ENCODE peak calls at places on chromosomes 3 and 15, in seven cellular contexts. A, J, U, F, W, R and Z are unnamed samples.

GRCh38 chr15:80999623-81000036 is 1.1 kb upstream of the TLNRD1 start:
- DNase-seq in F (no peak), A (peak; percentile 85), J (no peak), U (no peak), R (no peak), W (no peak), Z (no peak)

GRCh38 chr15:61518191-61518950 is 289.3 kb upstream of the RORA start:
- DNase-seq in F (no peak), R (no peak), W (no peak), A (no peak), U (no peak), J (no peak), Z (no peak)

GRCh38 chr15:80457896-80458295 is 53.7 kb downstream of the ARNT2 start:
- DNase-seq in R (no peak), J (no peak), A (no peak), U (no peak), W (no peak), F (no peak), Z (no peak)

GRCh38 chr15:81235276-81235675 is 38.6 kb downstream of the IL16 start:
- DNase-seq in R (no peak), F (no peak), U (no peak), J (no peak), W (no peak), A (no peak), Z (no peak)

GRCh38 chr3:152185287-152185686 is 83.4 kb upstream of the MBNL1 start:
- DNase-seq in U (no peak), J (no peak), W (no peak), F (no peak), A (no peak), R (no peak), Z (no peak)

GRCh38 chr3:57758686-57759085 is 2.6 kb downstream of the SLMAP start:
- DNase-seq in A (no peak), F (no peak), W (no peak), U (no peak), R (no peak), J (no peak), Z (no peak)

GRCh38 chr15:87681054-87681453 is 575.5 kb downstream of the NTRK3 start:
- DNase-seq in J (no peak), A (no peak), F (no peak), W (no peak), R (no peak), U (no peak), Z (no peak)

GRCh38 chr3:101850327-101851048 is 1.2 kb downstream of the NFKBIZ start:
- DNase-seq in A (no peak), U (no peak), J (no peak), W (no peak), F (peak; percentile 23), R (no peak), Z (no peak)

GRCh38 chr3:144429719-144430121 is 458.1 kb downstream of the DIPK2A start:
- DNase-seq in U (no peak), R (no peak), A (no peak), F (no peak), W (no peak), J (no peak), Z (no peak)
- TF ChIP-seq EP300 in U (no peak), R (no peak), A (no peak), F (no peak), W (no peak), J (no peak), Z (no peak)

DNA sequence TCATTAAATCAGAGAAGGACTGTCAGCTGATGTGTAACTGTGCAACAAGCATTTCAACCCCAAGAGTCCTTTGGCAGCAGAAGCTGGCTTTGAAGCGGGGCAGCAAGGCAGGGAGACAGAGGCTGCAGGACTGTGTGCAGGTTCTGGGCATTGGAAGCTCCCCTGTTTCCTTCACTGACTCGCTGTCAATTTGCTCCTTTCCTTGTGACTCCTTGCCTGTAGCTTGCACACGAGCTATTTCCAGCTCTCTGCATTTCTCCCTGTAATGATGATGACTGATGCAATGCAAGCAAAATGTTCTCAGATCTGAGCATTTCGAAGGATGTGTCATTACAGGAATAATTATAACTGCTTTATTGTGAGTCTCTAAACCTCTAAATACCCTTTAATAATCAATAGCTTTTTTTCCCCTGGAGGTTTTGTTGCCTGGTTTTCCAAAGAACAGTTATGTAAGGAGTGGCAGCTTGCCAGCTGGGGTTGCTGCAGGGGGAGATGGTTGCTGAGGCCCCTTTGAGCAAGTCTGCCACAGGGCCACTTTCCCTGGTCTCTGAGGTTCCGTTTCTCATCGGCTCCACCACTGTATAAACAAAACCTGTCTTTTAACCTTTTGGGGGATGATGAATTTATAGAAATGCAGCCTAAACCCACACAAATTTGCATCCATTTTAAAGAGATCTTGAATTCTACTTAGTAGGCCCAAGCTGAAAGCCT is 2.9 kb downstream of the APOD start:
- DNase-seq in F (no peak), J (no peak), A (no peak), U (no peak), R (peak; percentile 45), W (no peak), Z (no peak)
- H3K4me3 ChIP-seq in F (no peak overlapping the region), J (peak overlapping the region; percentile 24), A (no peak overlapping the region), U (no peak overlapping the region), R (no peak overlapping the region), W (no peak overlapping the region), Z (peak overlapping the region; percentile 27)

DNA sequence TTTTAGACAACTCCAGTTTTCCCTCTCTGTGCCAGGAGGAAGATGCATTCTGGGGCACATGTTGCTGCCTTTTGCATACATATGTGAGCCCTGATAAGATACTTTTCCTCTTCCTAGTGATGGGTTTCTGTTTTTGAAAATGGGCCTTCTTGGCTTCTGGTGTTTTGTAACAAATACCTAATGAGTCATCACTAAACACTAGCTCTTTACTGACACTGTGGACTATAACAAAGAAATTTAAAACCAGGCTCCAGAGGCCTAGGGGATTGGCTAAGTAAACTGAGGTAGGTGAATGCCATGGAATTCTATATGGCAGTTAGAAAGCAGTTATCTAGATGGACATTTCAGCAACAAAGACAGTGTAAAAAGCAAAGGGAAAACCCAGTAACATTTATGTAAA is 93.4 kb upstream of the NR2E3 start:
- DNase-seq in A (no peak), F (no peak), W (no peak), U (no peak), R (no peak), J (no peak), Z (no peak)
- H3K27me3 ChIP-seq in A (no peaks in the 10 kb centered on the region), F (no peaks in the 10 kb centered on the region), W (no peaks in the 10 kb centered on the region), U (no peaks in the 10 kb centered on the region), R (no peaks in the 10 kb centered on the region), J (no peaks in the 10 kb centered on the region), Z (no peaks in the 10 kb centered on the region)

DNA sequence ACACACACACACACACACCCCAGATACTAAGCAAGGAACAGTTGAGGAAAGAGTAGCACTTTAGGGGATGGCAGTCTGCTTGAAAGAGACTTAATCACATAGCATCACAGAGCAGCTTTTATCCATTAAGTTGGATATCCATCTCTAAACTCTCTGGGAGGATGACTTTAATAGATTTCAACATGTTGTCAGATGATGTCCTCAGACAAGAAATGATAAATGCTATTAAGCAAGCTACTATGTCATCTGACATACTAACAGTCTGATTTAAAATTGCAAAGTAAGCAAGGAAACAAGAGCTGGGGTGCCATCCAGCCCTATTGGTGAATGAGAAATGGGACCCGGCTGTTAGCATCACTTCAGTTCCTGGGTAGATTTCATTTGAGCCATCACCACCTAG is 136.9 kb downstream of the PLCL2 start:
- DNase-seq in W (no peak), A (no peak), J (no peak), R (no peak), U (no peak), F (peak; percentile 2), Z (no peak)
- TF ChIP-seq EP300 in W (no peak), A (no peak), J (no peak), R (no peak), U (no peak), F (no peak), Z (no peak)

GRCh38 chr3:187669675-187670504 is at the start of gene SST:
- DNase-seq in U (peak; percentile 16), F (no peak), J (no peak), A (peak; percentile 8), R (no peak), W (peak; percentile 75), Z (peak; percentile 53)
- H3K4me3 ChIP-seq in U (no peak within 1 kb of the TSS), F (no peak within 1 kb of the TSS), J (no peak within 1 kb of the TSS), A (no peak within 1 kb of the TSS), R (no peak within 1 kb of the TSS), W (no peak within 1 kb of the TSS), Z (no peak within 1 kb of the TSS)

GRCh38 chr3:46356909-46357308 is 3.0 kb downstream of the CCR2 start:
- DNase-seq in A (no peak), U (no peak), W (no peak), J (no peak), F (no peak), R (no peak), Z (no peak)
- H3K27me3 ChIP-seq in A (peaks cover 3% of the 10 kb centered on the region), U (no peaks in the 10 kb centered on the region), W (no peaks in the 10 kb centered on the region), J (peaks cover 5% of the 10 kb centered on the region), F (peaks cover 30% of the 10 kb centered on the region), R (no peaks in the 10 kb centered on the region), Z (no peaks in the 10 kb centered on the region)

GRCh38 chr3:188842628-188843027 is 329.1 kb upstream of the TPRG1 start:
- DNase-seq in J (no peak), W (no peak), R (no peak), A (no peak), U (no peak), F (no peak), Z (no peak)
- TF ChIP-seq EP300 in J (no peak), W (no peak), R (no peak), A (no peak), U (no peak), F (no peak), Z (no peak)

DNA sequence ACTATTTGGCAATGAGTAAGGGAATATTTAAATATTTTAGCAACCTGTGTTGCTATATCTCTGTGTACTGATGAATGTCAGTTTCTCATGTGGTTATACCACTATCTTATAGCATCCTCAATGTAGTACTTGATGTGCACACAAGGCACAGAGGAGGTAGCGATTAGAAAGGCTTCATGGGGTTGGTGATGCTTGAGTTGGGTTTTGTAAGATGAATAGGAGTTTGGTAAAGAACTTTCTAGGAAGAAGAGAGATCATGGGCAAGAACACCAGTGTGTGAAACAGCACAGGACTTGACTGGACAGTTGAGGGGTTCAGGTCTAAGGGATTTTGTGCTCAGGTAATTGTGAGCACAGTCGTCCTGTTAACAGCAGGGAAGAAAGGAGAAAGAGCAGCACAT is 38.1 kb downstream of the LPP start:
- DNase-seq in W (no peak), R (no peak), A (no peak), J (no peak), U (no peak), F (no peak), Z (no peak)
- H3K4me3 ChIP-seq in W (no peak overlapping the region), R (no peak overlapping the region), A (no peak overlapping the region), J (no peak overlapping the region), U (no peak overlapping the region), F (no peak overlapping the region), Z (no peak overlapping the region)

GRCh38 chr15:69538381-69538780 is 85.8 kb downstream of the RPLP1 start:
- DNase-seq in W (no peak), F (peak; percentile 54), R (no peak), A (no peak), J (no peak), U (no peak), Z (no peak)

GRCh38 chr15:69535101-69535638 is 82.6 kb downstream of the RPLP1 start:
- DNase-seq in R (no peak), U (no peak), A (no peak), J (no peak), W (no peak), F (no peak), Z (no peak)

GRCh38 chr15:69537888-69538287 is 85.3 kb downstream of the RPLP1 start:
- DNase-seq in F (peak; percentile 67), A (no peak), U (no peak), W (no peak), R (no peak), J (no peak), Z (no peak)

GRCh38 chr15:69539316-69539715 is 86.7 kb downstream of the RPLP1 start:
- DNase-seq in W (no peak), U (no peak), J (no peak), R (no peak), F (no peak), A (no peak), Z (no peak)

GRCh38 chr15:69537085-69537484 is 84.5 kb downstream of the RPLP1 start:
- DNase-seq in A (no peak), R (no peak), U (no peak), J (no peak), W (no peak), F (no peak), Z (no peak)
- H3K27me3 ChIP-seq in A (no peaks in the 10 kb centered on the region), R (no peaks in the 10 kb centered on the region), U (peaks cover 3% of the 10 kb centered on the region), J (no peaks in the 10 kb centered on the region), W (no peaks in the 10 kb centered on the region), F (peaks cover 8% of the 10 kb centered on the region), Z (no peaks in the 10 kb centered on the region)